ENCODE peak calls at places on chromosomes 11 and 22, in seven cellular contexts. L is brain microvascular endothelial cell; U is CD4-positive, alpha-beta memory T cell; T is AG09309; F is thoracic aorta; A is CD8-positive, alpha-beta memory T cell; I is BJ. V is an unnamed sample.
A peak's percentile ranks its signal among the peaks of the same experiment; 100 is the strongest.

GRCh38 chr11:20873054-20873453 is 203.7 kb downstream of the NELL1 start:
- DNase-seq in L (no peak), F (no peak), U (no peak), T (no peak), A (no peak), I (no peak), V (no peak)

GRCh38 chr11:46902694-46903093 is 15.7 kb downstream of the LRP4 start:
- DNase-seq in U (no peak), I (no peak), F (no peak), A (no peak), T (no peak), L (no peak), V (no peak)

GRCh38 chr11:2217211-2218081 is 45.8 kb upstream of the TH start:
- DNase-seq in A (no peak), T (no peak), L (no peak), F (no peak), I (no peak), U (no peak), V (no peak)

GRCh38 chr11:101866619-101867491 is 48.0 kb upstream of the CEP126 start:
- DNase-seq in T (no peak), L (peak; percentile 27), A (no peak), U (no peak), F (no peak), I (peak; percentile 47), V (no peak)

GRCh38 chr11:98561877-98562395 is 458.8 kb upstream of the CNTN5 start:
- DNase-seq in F (no peak), L (no peak), T (no peak), I (no peak), U (no peak), A (no peak), V (no peak)

GRCh38 chr11:77813256-77813655 is 7.3 kb downstream of the RSF1 start:
- DNase-seq in T (no peak), F (no peak), L (no peak), A (no peak), U (no peak), I (no peak), V (no peak)

GRCh38 chr22:23696326-23696851 is 5.6 kb downstream of the RGL4 start:
- DNase-seq in T (no peak), I (no peak), F (no peak), L (peak; percentile 40), A (peak; percentile 86), U (peak; percentile 90), V (no peak)

GRCh38 chr11:28140689-28141455 is 32.7 kb downstream of the METTL15 start:
- DNase-seq in F (no peak), T (no peak), L (no peak), I (no peak), U (no peak), A (no peak), V (no peak)

GRCh38 chr11:130448416-130449068 is at the start of gene ADAMTS15:
- DNase-seq in I (no peak), T (no peak), L (peak; percentile 61), A (no peak), U (no peak), F (no peak), V (peak; percentile 97)

GRCh38 chr22:47000888-47001287 is 238.4 kb downstream of the TBC1D22A start:
- DNase-seq in L (no peak), T (no peak), F (no peak), A (no peak), U (no peak), I (no peak), V (no peak)

GRCh38 chr11:133956650-133957633 is at the start of gene IGSF9B:
- DNase-seq in A (peak; percentile 93), U (peak; percentile 89), I (no peak), T (no peak), F (no peak), L (peak; percentile 30), V (peak; percentile 95)

DNA sequence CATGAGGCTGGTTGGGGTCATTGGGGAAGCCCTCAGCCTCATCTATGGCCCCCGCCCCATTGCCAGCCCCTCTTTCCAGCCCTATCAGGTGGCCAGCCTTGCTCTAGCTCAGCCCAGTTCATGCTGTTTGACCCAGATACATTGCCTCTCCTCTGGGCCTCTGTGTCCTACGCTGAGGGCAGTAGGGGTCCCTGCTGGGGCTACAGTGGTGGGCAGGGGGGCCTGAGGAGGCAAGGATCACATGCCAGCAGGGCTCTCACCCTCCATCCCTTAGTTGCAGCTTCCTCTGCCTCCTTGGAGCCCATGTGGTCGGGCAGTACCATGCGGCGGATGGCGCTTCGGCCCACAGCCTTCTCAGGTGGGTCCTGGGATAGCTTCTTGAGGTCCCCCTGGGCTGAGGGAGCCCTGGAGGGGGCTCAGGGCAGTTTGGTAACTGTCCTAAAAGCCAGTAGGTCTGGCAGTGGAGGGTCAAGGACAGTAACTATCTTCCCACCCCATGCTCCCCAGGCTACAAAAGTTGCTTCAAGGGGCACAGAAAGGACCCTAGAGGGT is 19.2 kb downstream of the EMID1 start:
- DNase-seq in I (no peak), U (no peak), L (no peak), A (no peak), F (no peak), T (no peak), V (no peak)
- H3K4me3 ChIP-seq in I (no peak overlapping the region), U (no peak overlapping the region), L (no peak overlapping the region), A (no peak overlapping the region), F (no peak overlapping the region), T (no peak overlapping the region), V (no peak overlapping the region)

DNA sequence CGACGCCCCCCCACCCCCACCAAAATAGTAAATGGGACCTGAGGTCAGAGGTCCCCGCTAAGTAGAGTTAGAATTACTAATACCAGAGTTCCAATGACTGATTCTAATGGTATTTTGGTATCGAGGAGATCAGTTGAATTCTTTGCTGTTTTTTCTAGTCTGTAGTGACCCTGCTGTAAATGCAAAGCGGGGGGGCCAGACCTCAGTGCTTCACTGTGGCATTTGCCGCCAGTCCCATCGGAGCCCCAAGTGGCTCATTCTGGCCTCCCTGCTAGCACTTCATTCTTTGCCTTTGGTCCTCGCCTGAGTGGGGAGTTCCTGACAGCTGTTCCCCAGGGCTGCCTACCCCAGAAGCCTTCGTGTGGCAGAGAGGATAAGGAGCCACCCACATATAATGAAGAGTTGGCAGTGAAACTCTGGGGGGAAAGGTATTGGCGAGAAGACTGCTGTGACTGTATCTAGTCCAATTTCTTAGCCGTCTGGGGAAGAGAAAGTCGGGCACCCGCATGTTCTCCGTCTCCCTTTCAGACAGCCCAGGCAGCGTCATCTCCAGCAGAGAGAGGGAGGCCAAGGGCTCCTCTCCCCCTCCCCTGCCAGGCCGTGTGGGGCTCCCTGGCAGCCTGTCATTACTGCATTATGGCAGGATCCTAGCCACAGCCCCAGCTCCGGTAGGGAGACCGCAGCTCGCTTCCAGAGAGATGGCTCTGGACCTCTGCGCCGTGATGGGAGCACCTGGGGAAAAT is 19.4 kb upstream of the CABP7 start:
- DNase-seq in A (no peak), T (no peak), I (no peak), L (no peak), U (no peak), F (no peak), V (peak; percentile 33)
- H3K4me3 ChIP-seq in A (no peak overlapping the region), T (no peak overlapping the region), I (no peak overlapping the region), L (no peak overlapping the region), U (no peak overlapping the region), F (no peak overlapping the region), V (no peak overlapping the region)

GRCh38 chr11:35138058-35138457 is 913 bp upstream of the CD44 start:
- DNase-seq in F (no peak), L (no peak), I (no peak), A (no peak), U (no peak), T (no peak), V (no peak)
- H3K4me3 ChIP-seq in F (peak overlapping the region; percentile 95), L (no peak overlapping the region), I (peak overlapping the region; percentile 95), A (peak overlapping the region; percentile 82), U (peak overlapping the region; percentile 30), T (no peak overlapping the region), V (no peak overlapping the region)

GRCh38 chr11:114111369-114112042 is 52.0 kb downstream of the ZBTB16 start:
- DNase-seq in L (peak; percentile 18), U (no peak), I (no peak), F (no peak), T (no peak), A (no peak), V (no peak)
- H3K4me3 ChIP-seq in L (no peak overlapping the region), U (no peak overlapping the region), I (no peak overlapping the region), F (peak overlapping the region; percentile 55), T (no peak overlapping the region), A (no peak overlapping the region), V (no peak overlapping the region)

V was measured in right cardiac atrium.